ENCODE peak calls at places on chromosomes 2 and 18, in seven cellular contexts. B is lung, J is cardiac muscle cell, Y is fibroblast of pulmonary artery, S is colonic mucosa, M is astrocyte of the spinal cord, U is lower leg skin. V is an unnamed sample.

GRCh38 chr2:100614455-100615000 is 51.7 kb downstream of the PDCL3 start:
- DNase-seq in B (no peak), J (no peak), Y (no peak), S (no peak), M (no peak), U (peak; percentile 60), V (no peak)

GRCh38 chr2:77521482-77521881 is 694 bp downstream of the LRRTM4 start:
- DNase-seq in B (no peak), J (peak; percentile 26), Y (no peak), S (no peak), M (no peak), U (no peak), V (no peak)

GRCh38 chr2:23651187-23651983 is 266.4 kb downstream of the KLHL29 start:
- DNase-seq in B (no peak), J (no peak), Y (peak; percentile 78), S (no peak), M (peak; percentile 87), U (no peak), V (no peak)

GRCh38 chr2:158644139-158644538 is 151.0 kb upstream of the DAPL1 start:
- DNase-seq in B (no peak), J (no peak), Y (peak; percentile 81), S (no peak), M (peak; percentile 77), U (no peak), V (no peak)

GRCh38 chr2:237062585-237062984 is 23.1 kb upstream of the COPS8 start:
- DNase-seq in B (no peak), J (no peak), Y (no peak), S (no peak), M (no peak), U (no peak), V (no peak)

GRCh38 chr2:185375731-185376130 is 362.9 kb upstream of the FSIP2 start:
- DNase-seq in B (no peak), J (no peak), Y (no peak), S (no peak), M (no peak), U (no peak), V (no peak)

GRCh38 chr2:217685255-217685605 is 317.6 kb downstream of the TNS1 start:
- DNase-seq in B (peak; percentile 81), J (peak; percentile 3), Y (peak; percentile 84), S (peak; percentile 39), M (peak; percentile 90), U (peak; percentile 93), V (no peak)

GRCh38 chr18:26778054-26778393 is 87.5 kb downstream of the AQP4 start:
- DNase-seq in B (no peak), J (no peak), Y (no peak), S (no peak), M (no peak), U (no peak), V (no peak)

GRCh38 chr2:3078684-3079083 is 298.9 kb downstream of the EIPR1 start:
- DNase-seq in B (no peak), J (no peak), Y (no peak), S (no peak), M (no peak), U (no peak), V (no peak)

GRCh38 chr2:31227711-31228125 is 6.2 kb upstream of the EHD3 start:
- DNase-seq in B (no peak), J (no peak), Y (no peak), S (no peak), M (no peak), U (no peak), V (no peak)

GRCh38 chr2:11155326-11156059 is at the start of gene SLC66A3:
- DNase-seq in B (no peak), J (peak; percentile 95), Y (peak; percentile 90), S (peak; percentile 34), M (peak; percentile 90), U (peak; percentile 89), V (peak; percentile 39)

GRCh38 chr2:128563348-128563687 is 244.7 kb upstream of the HS6ST1 start:
- DNase-seq in B (peak; percentile 51), J (no peak), Y (peak; percentile 97), S (peak; percentile 32), M (peak; percentile 91), U (peak; percentile 90), V (no peak)

GRCh38 chr18:48948112-48949050 is 2.4 kb downstream of the SMAD7 start:
- DNase-seq in B (no peak), J (peak; percentile 89), Y (peak; percentile 74), S (peak; percentile 76), M (peak; percentile 78), U (no peak), V (no peak)

GRCh38 chr18:74589021-74589420 is 8.6 kb upstream of the ZNF407 start:
- DNase-seq in B (no peak), J (no peak), Y (no peak), S (no peak), M (no peak), U (no peak), V (no peak)

GRCh38 chr18:10293966-10294365 is 160.5 kb upstream of the APCDD1 start:
- DNase-seq in B (no peak), J (no peak), Y (no peak), S (no peak), M (no peak), U (peak; percentile 34), V (no peak)

GRCh38 chr2:45935791-45936622 is 284.5 kb downstream of the PRKCE start:
- DNase-seq in B (peak; percentile 91), J (peak; percentile 86), Y (peak; percentile 98), S (peak; percentile 89), M (peak; percentile 97), U (peak; percentile 99), V (peak; percentile 24)
- H3K4me3 ChIP-seq in B (no peak overlapping the region), J (no peak overlapping the region), Y (no peak overlapping the region), S (no peak overlapping the region), M (no peak overlapping the region), U (no peak overlapping the region), V (no peak overlapping the region)

GRCh38 chr2:233772583-233772982 is 5.5 kb upstream of the MROH2A start:
- DNase-seq in B (no peak), J (no peak), Y (peak; percentile 46), S (no peak), M (no peak), U (no peak), V (no peak)
- TF ChIP-seq CTCF in B (no peak), J (no peak), Y (peak; percentile 7), S (no peak), M (no peak), U (no peak), V (no peak)

DNA sequence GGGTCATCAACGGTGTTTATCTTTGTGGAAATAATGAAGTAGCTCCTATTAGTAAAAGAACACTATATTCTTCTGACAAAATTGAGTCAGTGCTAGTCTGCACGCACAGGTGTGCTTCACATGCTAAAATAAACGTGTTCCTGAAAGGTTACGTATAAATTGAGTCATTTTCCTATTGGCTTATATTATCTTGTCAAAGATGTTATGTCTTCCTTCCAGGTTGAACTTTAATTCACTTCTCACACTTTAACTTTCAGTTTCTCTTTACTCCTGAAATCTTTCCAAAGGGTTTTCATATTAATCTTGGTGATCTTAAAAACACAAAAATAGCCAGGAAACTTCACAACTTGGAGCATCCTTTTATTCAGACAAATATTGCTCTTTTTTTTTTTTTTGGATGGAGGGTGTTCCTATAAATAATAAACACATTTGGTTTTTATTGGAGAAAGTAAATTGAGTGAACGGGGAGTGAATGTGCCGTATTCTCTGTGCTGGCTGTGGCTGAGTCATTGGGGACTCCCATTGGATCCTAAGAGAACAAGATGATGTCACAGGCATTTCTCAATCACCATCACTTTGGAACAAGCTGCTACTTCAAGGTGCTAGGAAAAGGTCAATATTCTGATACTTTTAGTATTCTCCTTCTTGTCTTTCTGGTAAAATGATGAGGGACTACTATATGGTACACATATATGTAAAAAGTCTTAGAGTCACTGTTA is 150.2 kb upstream of the SPATS2L start:
- DNase-seq in B (no peak), J (no peak), Y (peak; percentile 90), S (no peak), M (peak; percentile 89), U (no peak), V (no peak)
- H3K4me3 ChIP-seq in B (no peak overlapping the region), J (no peak overlapping the region), Y (peak overlapping the region; percentile 52), S (no peak overlapping the region), M (peak overlapping the region; percentile 34), U (no peak overlapping the region), V (no peak overlapping the region)

GRCh38 chr18:23452728-23453656 is at the start of gene RIOK3:
- DNase-seq in B (peak; percentile 98), J (peak; percentile 98), Y (peak; percentile 94), S (peak; percentile 99), M (peak; percentile 96), U (peak; percentile 100), V (peak; percentile 90)

GRCh38 chr18:23451491-23451890 is 1.6 kb upstream of the RIOK3 start:
- DNase-seq in B (no peak), J (no peak), Y (no peak), S (no peak), M (no peak), U (no peak), V (no peak)

GRCh38 chr18:23453657-23454011 is 547 bp downstream of the RIOK3 start:
- DNase-seq in B (no peak), J (no peak), Y (peak; percentile 43), S (no peak), M (peak; percentile 48), U (no peak), V (no peak)

GRCh38 chr18:23451011-23451410 is 2.1 kb upstream of the RIOK3 start:
- DNase-seq in B (no peak), J (no peak), Y (no peak), S (no peak), M (no peak), U (no peak), V (no peak)

GRCh38 chr18:23452347-23452727 is 750 bp upstream of the RIOK3 start:
- DNase-seq in B (no peak), J (no peak), Y (no peak), S (no peak), M (no peak), U (no peak), V (no peak)
- TF ChIP-seq CTCF in B (no peak), J (no peak), Y (no peak), S (no peak), M (no peak), U (no peak), V (no peak)

GRCh38 chr2:41933585-41934322 is 114.1 kb upstream of the PKDCC start:
- DNase-seq in B (no peak), J (no peak), Y (peak; percentile 97), S (no peak), M (peak; percentile 90), U (peak; percentile 68), V (no peak)

GRCh38 chr2:41934323-41935003 is 113.4 kb upstream of the PKDCC start:
- DNase-seq in B (no peak), J (peak; percentile 61), Y (peak; percentile 69), S (no peak), M (peak; percentile 80), U (peak; percentile 74), V (no peak)

GRCh38 chr2:41935806-41936205 is 112.0 kb upstream of the PKDCC start:
- DNase-seq in B (no peak), J (no peak), Y (no peak), S (no peak), M (peak; percentile 41), U (no peak), V (no peak)

GRCh38 chr2:41936751-41937463 is 110.9 kb upstream of the PKDCC start:
- DNase-seq in B (no peak), J (no peak), Y (no peak), S (no peak), M (no peak), U (no peak), V (no peak)

GRCh38 chr2:41935004-41935401 is 112.8 kb upstream of the PKDCC start:
- DNase-seq in B (no peak), J (no peak), Y (no peak), S (no peak), M (no peak), U (no peak), V (no peak)
- H3K4me3 ChIP-seq in B (no peak overlapping the region), J (no peak overlapping the region), Y (no peak overlapping the region), S (no peak overlapping the region), M (no peak overlapping the region), U (no peak overlapping the region), V (no peak overlapping the region)

GRCh38 chr2:103159018-103159417 is 397.2 kb downstream of the TMEM182 start:
- DNase-seq in B (no peak), J (peak; percentile 10), Y (no peak), S (no peak), M (no peak), U (no peak), V (no peak)
- TF ChIP-seq CTCF in B (no peak), J (no peak), Y (no peak), S (no peak), M (no peak), U (no peak), V (no peak)